ENCODE peak calls at places on chromosomes 3 and 15, in four cellular contexts. G is stomach, D is mammary epithelial cell, W is lung. C is an unnamed sample. For H3K4me1, the result is how much of the 10 kb centered on the place peaks cover.

GRCh38 chr3:130834476-130834875 is 59.4 kb upstream of the ATP2C1 start:
- DNase-seq in D (peak), G (no peak), W (no peak), C (no peak)

GRCh38 chr15:89396723-89397652 is 62.4 kb upstream of the POLG start:
- DNase-seq in W (no peak), D (no peak), G (no peak), C (no peak)

GRCh38 chr3:126551839-126552687 is 6.7 kb downstream of the C3orf22 start:
- DNase-seq in W (peak), D (no peak), G (peak), C (peak)

GRCh38 chr3:151864423-151865101 is 8.9 kb upstream of the SUCNR1 start:
- DNase-seq in G (no peak), D (peak), W (no peak), C (no peak)

GRCh38 chr3:52890735-52891134 is 6.6 kb downstream of the STIMATE start:
- DNase-seq in D (no peak), G (no peak), W (no peak), C (no peak)

GRCh38 chr15:84761534-84762190 is 13.3 kb downstream of the ZNF592 start:
- DNase-seq in D (no peak), W (no peak), G (no peak), C (no peak)

GRCh38 chr3:52435246-52436101 is 9.4 kb downstream of the SEMA3G start:
- DNase-seq in G (no peak), W (no peak), D (no peak), C (no peak)

GRCh38 chr3:150252462-150252861 is 155.6 kb upstream of the TSC22D2 start:
- DNase-seq in D (no peak), G (no peak), W (no peak), C (no peak)

GRCh38 chr15:34084086-34084485 is 17.6 kb downstream of the EMC7 start:
- DNase-seq in G (no peak), W (no peak), D (no peak), C (no peak)

GRCh38 chr15:26889298-26889898 is 22.5 kb downstream of the GABRA5 start:
- DNase-seq in W (no peak), D (peak), G (peak), C (no peak)

GRCh38 chr3:23704316-23704715 is 101.4 kb upstream of the UBE2E1 start:
- DNase-seq in W (no peak), D (no peak), G (no peak), C (no peak)

GRCh38 chr3:14374444-14374883 is 27.9 kb upstream of the SLC6A6 start:
- DNase-seq in W (no peak), G (no peak), D (peak), C (peak)

GRCh38 chr15:61081028-61081322 is 148.1 kb downstream of the RORA start:
- DNase-seq in D (no peak), W (no peak), G (no peak), C (no peak)

GRCh38 chr3:101859882-101860281 is 10.6 kb downstream of the NFKBIZ start:
- DNase-seq in W (no peak), D (no peak), G (no peak), C (no peak)

GRCh38 chr3:101857279-101857678 is 8.0 kb downstream of the NFKBIZ start:
- DNase-seq in G (no peak), D (no peak), W (no peak), C (no peak)

GRCh38 chr3:101861978-101862421 is 12.7 kb downstream of the NFKBIZ start:
- DNase-seq in G (no peak), W (no peak), D (peak), C (no peak)

GRCh38 chr3:101861212-101861977 is 12.1 kb downstream of the NFKBIZ start:
- DNase-seq in G (no peak), W (no peak), D (no peak), C (no peak)

GRCh38 chr3:101858464-101858863 is 9.2 kb downstream of the NFKBIZ start:
- DNase-seq in G (no peak), W (no peak), D (no peak), C (no peak)
- H3K4me1 ChIP-seq in G (half or more), W (under half), D (under half), C (under half)

DNA sequence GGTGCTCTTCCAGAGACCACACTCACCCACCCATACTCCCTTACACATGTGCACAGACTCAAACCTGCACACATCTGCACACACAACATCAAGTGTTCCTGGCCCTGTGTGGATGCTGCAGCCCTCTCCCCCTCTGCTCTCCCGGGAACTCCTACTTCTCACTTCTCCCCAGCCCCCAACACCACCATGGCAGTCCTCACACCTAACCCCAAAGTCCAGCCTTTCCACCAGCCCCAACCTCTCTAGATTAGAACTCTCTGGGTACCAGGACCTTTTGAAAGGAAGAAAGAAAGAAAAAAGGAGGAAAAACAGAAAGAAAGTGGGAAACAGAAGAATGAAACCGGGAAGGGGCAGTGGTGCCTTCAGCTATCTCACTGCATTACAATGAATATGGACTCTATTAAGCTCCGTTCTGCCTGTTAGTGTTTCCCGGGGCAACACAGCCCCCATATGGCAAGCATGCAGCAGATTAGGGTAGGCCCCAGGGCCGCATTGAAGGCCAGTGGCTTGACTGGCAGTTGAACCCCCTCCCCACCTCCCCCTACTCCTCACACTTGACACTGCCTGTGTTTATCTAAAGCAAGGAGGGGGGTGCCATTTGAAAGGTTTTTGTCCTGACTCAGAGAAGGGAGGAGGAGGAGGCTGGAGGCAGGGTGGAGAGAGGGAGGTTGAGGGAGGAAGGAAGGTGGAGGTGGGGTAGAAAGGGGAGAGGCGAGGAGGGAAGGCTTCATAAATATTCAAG is 30.1 kb downstream of the BOC start:
- DNase-seq in W (no peak), G (no peak), D (no peak), C (no peak)
- TF ChIP-seq CTCF in W (no peak), G (no peak), D (no peak), C (no peak)

GRCh38 chr3:185766645-185767323 is 58.1 kb downstream of the IGF2BP2 start:
- DNase-seq in W (no peak), G (no peak), D (peak), C (no peak)

GRCh38 chr3:185764168-185764988 is 60.5 kb downstream of the IGF2BP2 start:
- DNase-seq in W (no peak), G (no peak), D (peak), C (no peak)

GRCh38 chr3:185760550-185760949 is 64.3 kb downstream of the IGF2BP2 start:
- DNase-seq in D (no peak), W (no peak), G (no peak), C (no peak)

GRCh38 chr3:185760091-185760490 is 64.8 kb downstream of the IGF2BP2 start:
- DNase-seq in G (no peak), W (no peak), D (no peak), C (no peak)

DNA sequence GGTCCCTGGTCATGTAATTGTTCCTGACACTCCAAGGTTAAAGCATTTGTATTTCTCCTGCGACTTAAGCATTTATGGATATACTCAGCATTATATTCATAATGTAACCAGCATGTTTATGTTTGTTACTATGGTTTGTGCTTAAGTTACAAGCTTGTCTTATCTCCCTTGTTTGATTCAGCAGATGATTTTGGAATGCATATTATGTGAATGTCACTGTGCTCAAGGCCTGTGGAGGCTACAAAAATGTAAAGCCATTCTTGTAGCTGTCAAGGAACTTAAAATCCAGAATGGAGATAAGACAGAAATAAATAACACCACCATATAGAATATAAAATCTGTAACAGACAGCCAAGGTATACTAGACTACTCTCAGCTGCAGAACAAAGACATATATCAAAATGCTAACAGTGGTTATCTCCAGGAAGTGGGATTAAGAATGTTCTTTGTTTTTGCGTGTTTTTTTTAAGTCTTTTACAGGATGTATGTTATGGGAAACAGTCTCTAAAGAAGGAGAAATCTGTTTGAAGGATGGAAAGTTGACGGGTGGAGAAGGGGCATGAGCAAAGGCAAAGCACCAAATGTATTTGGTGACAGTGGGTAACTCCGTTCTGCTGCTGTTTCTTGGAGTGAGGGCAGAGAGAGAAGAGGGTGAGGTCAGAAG is 61.4 kb downstream of the IGF2BP2 start:
- DNase-seq in D (no peak), W (no peak), G (no peak), C (no peak)
- H3K4me1 ChIP-seq in D (half or more), W (under half), G (under half), C (under half)

GRCh38 chr3:128572644-128573105 is 77.9 kb downstream of the RPN1 start:
- DNase-seq in G (no peak), D (no peak), W (no peak), C (peak)
- TF ChIP-seq CTCF in G (no peak), D (no peak), W (no peak), C (peak)

GRCh38 chr3:88075497-88075896 is 16.4 kb downstream of the ZNF654 start:
- DNase-seq in G (no peak), W (no peak), D (no peak), C (no peak)
- H3K4me1 ChIP-seq in G (under half), W (under half), D (under half), C (under half)

GRCh38 chr3:97138914-97139541 is 324.6 kb downstream of the EPHA6 start:
- DNase-seq in D (peak), G (no peak), W (no peak), C (peak)
- TF ChIP-seq CTCF in D (peak), G (no peak), W (no peak), C (peak)

GRCh38 chr15:78763796-78764241 is 47.4 kb downstream of the ADAMTS7 start:
- DNase-seq in D (no peak), W (no peak), G (no peak), C (peak)

GRCh38 chr15:78761891-78762385 is 49.3 kb downstream of the ADAMTS7 start:
- DNase-seq in G (no peak), W (no peak), D (no peak), C (no peak)

GRCh38 chr15:78761020-78761419 is 50.2 kb downstream of the ADAMTS7 start:
- DNase-seq in D (no peak), G (no peak), W (no peak), C (no peak)

GRCh38 chr15:78766041-78766440 is 45.2 kb downstream of the ADAMTS7 start:
- DNase-seq in G (no peak), W (no peak), D (no peak), C (no peak)

DNA sequence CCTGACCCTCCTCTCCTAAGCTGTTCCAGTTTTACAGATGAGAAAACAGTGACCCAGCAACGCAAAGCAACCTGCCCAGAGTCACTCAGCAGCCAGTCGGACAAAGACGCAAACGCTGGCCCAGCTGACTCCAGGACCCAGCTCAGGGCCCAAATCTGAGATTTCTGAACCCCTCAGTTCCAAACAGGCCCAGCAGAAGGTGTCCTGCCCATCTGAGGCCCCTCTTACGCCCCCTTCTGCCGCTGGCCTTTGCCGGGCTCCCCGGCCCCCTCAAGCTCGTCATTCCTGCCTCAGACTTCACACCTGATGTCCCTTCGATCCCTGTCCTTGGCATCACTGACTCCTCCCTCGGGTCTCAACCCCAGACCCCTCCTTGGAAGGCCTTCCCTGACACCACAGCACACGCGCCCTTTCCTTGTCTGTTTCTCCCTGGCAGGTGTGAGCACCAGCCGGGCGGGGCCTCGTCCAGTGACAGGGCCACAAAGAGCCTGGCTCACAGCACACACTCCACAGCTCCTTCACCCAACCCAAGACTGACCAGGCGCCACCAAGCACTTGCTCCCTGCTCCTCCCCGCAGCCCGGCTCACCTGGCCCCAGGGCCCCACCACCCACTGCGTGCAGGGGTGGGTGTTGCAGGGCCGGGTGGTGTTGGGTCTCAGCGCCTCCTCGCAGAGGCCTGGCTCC is 48.0 kb downstream of the ADAMTS7 start:
- DNase-seq in W (no peak), D (no peak), G (no peak), C (no peak)
- H3K4me1 ChIP-seq in W (under half), D (under half), G (under half), C (under half)

DNA sequence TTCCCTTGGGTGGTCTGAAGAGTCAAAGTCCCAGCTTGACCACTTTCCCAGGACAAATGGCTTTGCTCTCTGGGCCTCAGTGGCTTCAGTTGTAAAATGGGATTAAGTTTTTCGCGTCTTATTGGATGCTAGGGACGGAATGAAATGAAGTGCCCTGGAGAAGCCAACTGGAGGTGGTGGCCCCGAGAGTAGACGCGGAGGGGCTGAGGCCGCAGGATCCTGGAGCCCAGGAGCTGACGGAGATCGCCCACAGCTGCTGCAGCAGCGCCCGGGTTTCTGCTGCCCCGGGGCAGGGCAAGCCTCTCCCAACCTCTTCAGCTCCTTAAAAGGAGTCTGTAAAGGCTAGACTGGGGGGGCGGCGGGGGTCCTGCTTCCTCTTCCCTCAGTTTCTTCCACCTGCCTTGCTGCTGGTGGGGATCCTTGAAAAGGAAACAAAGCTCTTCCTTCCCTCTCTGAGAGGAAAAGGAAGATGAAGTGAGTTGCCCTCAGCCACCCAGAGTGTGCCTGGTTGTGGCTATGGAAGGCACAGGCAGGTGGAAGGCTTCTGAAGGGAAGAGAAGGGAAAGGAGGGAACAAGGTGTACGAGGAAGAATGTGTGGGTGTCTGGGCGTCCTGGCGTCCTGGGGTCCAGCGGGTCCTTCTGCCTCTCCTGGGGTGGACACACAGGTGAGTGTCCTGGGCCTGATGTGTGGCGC is 967 bp upstream of the BNC1 start:
- DNase-seq in G (no peak), W (no peak), D (peak), C (no peak)
- TF ChIP-seq CTCF in G (no peak), W (no peak), D (no peak), C (no peak)

GRCh38 chr3:183548262-183548769 is 7.2 kb downstream of the KLHL6 start:
- DNase-seq in D (peak), W (no peak), G (no peak), C (peak)
- H3K4me1 ChIP-seq in D (under half), W (under half), G (under half), C (under half)